ENCODE peak calls at places on chromosomes 16 and 17, in six cellular contexts. G, I, H, Y, D and Q are unnamed samples.

GRCh38 chr16:16022683-16023064 is 73.3 kb downstream of the ABCC1 start:
- DNase-seq in G (no peak), I (no peak), H (no peak), Y (no peak), D (no peak), Q (no peak)

GRCh38 chr17:10624966-10625365 is 32.1 kb downstream of the MYH3 start:
- DNase-seq in G (no peak), I (no peak), H (no peak), Y (no peak), D (no peak), Q (no peak)

GRCh38 chr16:65547799-65548446 is 426.1 kb upstream of the CDH11 start:
- DNase-seq in G (no peak), I (no peak), H (peak; percentile 93), Y (peak; percentile 81), D (no peak), Q (no peak)

GRCh38 chr16:11673091-11674000 is 5.1 kb downstream of the SNN start:
- DNase-seq in G (no peak), I (no peak), H (no peak), Y (no peak), D (no peak), Q (no peak)

GRCh38 chr16:35798885-35799426 is 2339.5 kb downstream of the TP53TG3F start:
- DNase-seq in G (no peak), I (peak; percentile 83), H (no peak), Y (no peak), D (no peak), Q (no peak)

GRCh38 chr16:66562409-66562808 is 3.8 kb upstream of the CMTM1 start:
- DNase-seq in G (no peak), I (no peak), H (no peak), Y (no peak), D (no peak), Q (no peak)

GRCh38 chr16:11685844-11686618 is 17.8 kb downstream of the SNN start:
- DNase-seq in G (no peak), I (peak; percentile 65), H (no peak), Y (peak; percentile 61), D (no peak), Q (no peak)

GRCh38 chr17:76953926-76954325 is 85.7 kb downstream of the MGAT5B start:
- DNase-seq in G (no peak), I (no peak), H (no peak), Y (no peak), D (no peak), Q (no peak)

GRCh38 chr17:72448019-72448418 is 327.2 kb downstream of the SOX9 start:
- DNase-seq in G (no peak), I (no peak), H (no peak), Y (no peak), D (no peak), Q (no peak)

GRCh38 chr16:74186589-74186988 is 110.0 kb upstream of the PSMD7 start:
- DNase-seq in G (no peak), I (no peak), H (peak; percentile 34), Y (no peak), D (no peak), Q (no peak)

GRCh38 chr16:57807968-57808528 is 5.8 kb upstream of the KIFC3 start:
- DNase-seq in G (peak; percentile 65), I (peak; percentile 98), H (no peak), Y (peak; percentile 87), D (peak; percentile 71), Q (peak; percentile 54)

GRCh38 chr16:1340730-1341494 is 7.5 kb downstream of the BAIAP3 start:
- DNase-seq in G (no peak), I (no peak), H (no peak), Y (no peak), D (no peak), Q (no peak)

GRCh38 chr17:78458739-78459335 is 80.4 kb downstream of the PGS1 start:
- DNase-seq in G (peak; percentile 97), I (no peak), H (no peak), Y (no peak), D (no peak), Q (peak; percentile 92)

GRCh38 chr16:73000020-73000906 is 47.7 kb downstream of the ZFHX3 start:
- DNase-seq in G (no peak), I (peak; percentile 89), H (no peak), Y (no peak), D (no peak), Q (peak; percentile 84)

GRCh38 chr16:70778901-70779309 is 22.1 kb downstream of the VAC14 start:
- DNase-seq in G (no peak), I (peak; percentile 94), H (peak; percentile 62), Y (peak; percentile 83), D (peak; percentile 90), Q (peak; percentile 23)

GRCh38 chr17:57911834-57912673 is 43.2 kb downstream of the CUEDC1 start:
- DNase-seq in G (peak; percentile 92), I (peak; percentile 96), H (no peak), Y (no peak), D (no peak), Q (peak; percentile 94)

GRCh38 chr16:59633996-59634579 is 900.0 kb upstream of the GOT2 start:
- DNase-seq in G (no peak), I (no peak), H (peak; percentile 30), Y (peak; percentile 64), D (no peak), Q (no peak)

GRCh38 chr17:74842599-74843351 is 16.9 kb downstream of the GRIN2C start:
- DNase-seq in G (peak; percentile 65), I (no peak), H (no peak), Y (peak; percentile 66), D (peak; percentile 75), Q (peak; percentile 71)

GRCh38 chr17:81200695-81201580 is 21.8 kb downstream of the CEP131 start:
- DNase-seq in G (peak; percentile 64), I (no peak), H (peak; percentile 44), Y (peak; percentile 75), D (no peak), Q (peak; percentile 59)

GRCh38 chr16:27839419-27839818 is 224.1 kb downstream of the GSG1L start:
- DNase-seq in G (no peak), I (no peak), H (no peak), Y (peak; percentile 2), D (no peak), Q (no peak)